ENCODE peak calls at places on chromosomes 12 and 14, in seven cellular contexts. W is LNCaP clone FGC, T is tibial nerve, D is spleen, S is foreskin fibroblast, N is gastrocnemius medialis, K is AG04450. R is an unnamed sample.

GRCh38 chr14:31025335-31026075 is at the start of gene AP4S1:
- DNase-seq in W (no peak), T (no peak), D (peak), S (peak), N (peak), K (no peak), R (peak)

GRCh38 chr14:58966991-58967390 is 221.5 kb upstream of the DAAM1 start:
- DNase-seq in W (no peak), T (no peak), D (no peak), S (no peak), N (no peak), K (no peak), R (no peak)

GRCh38 chr14:63454863-63455622 is 88.1 kb downstream of the PPP2R5E start:
- DNase-seq in W (no peak), T (no peak), D (no peak), S (peak), N (no peak), K (no peak), R (no peak)

GRCh38 chr14:104201063-104201462 is 62.7 kb downstream of the KIF26A start:
- DNase-seq in W (no peak), T (no peak), D (no peak), S (no peak), N (no peak), K (no peak), R (no peak)

GRCh38 chr12:34404377-34405285 is 382.3 kb downstream of the ALG10 start:
- DNase-seq in W (no peak), T (peak), D (peak), S (no peak), N (no peak), K (no peak), R (peak)

GRCh38 chr12:119949145-119949544 is 39.9 kb upstream of the BICDL1 start:
- DNase-seq in W (no peak), T (no peak), D (no peak), S (no peak), N (no peak), K (no peak), R (no peak)

GRCh38 chr12:80780746-80781145 is 64.0 kb downstream of the MYF5 start:
- DNase-seq in W (no peak), T (no peak), D (no peak), S (no peak), N (no peak), K (no peak), R (no peak)

GRCh38 chr12:46110220-46110700 is 119.9 kb upstream of the SCAF11 start:
- DNase-seq in W (no peak), T (no peak), D (no peak), S (no peak), N (no peak), K (no peak), R (no peak)

GRCh38 chr12:40105265-40105514 is 691 bp downstream of the SLC2A13 start:
- DNase-seq in W (no peak), T (no peak), D (peak), S (peak), N (no peak), K (no peak), R (no peak)

GRCh38 chr14:57068511-57068910 is 200.2 kb downstream of the EXOC5 start:
- DNase-seq in W (no peak), T (no peak), D (no peak), S (no peak), N (no peak), K (no peak), R (no peak)

GRCh38 chr12:45131506-45131905 is 80.6 kb upstream of the DBX2 start:
- DNase-seq in W (no peak), T (no peak), D (no peak), S (no peak), N (no peak), K (no peak), R (no peak)

GRCh38 chr14:96633096-96633495 is 130.9 kb downstream of the PAPOLA start:
- DNase-seq in W (no peak), T (no peak), D (no peak), S (no peak), N (no peak), K (no peak), R (no peak)

GRCh38 chr14:96635850-96636249 is 133.7 kb downstream of the PAPOLA start:
- DNase-seq in W (no peak), T (no peak), D (no peak), S (no peak), N (no peak), K (no peak), R (peak)

GRCh38 chr14:96632363-96632758 is 130.2 kb downstream of the PAPOLA start:
- DNase-seq in W (no peak), T (no peak), D (no peak), S (no peak), N (no peak), K (no peak), R (no peak)

GRCh38 chr14:96634481-96634880 is 132.3 kb downstream of the PAPOLA start:
- DNase-seq in W (no peak), T (no peak), D (no peak), S (no peak), N (no peak), K (no peak), R (no peak)

GRCh38 chr14:96634896-96635295 is 132.7 kb downstream of the PAPOLA start:
- DNase-seq in W (no peak), T (no peak), D (no peak), S (no peak), N (no peak), K (no peak), R (no peak)
- H3K4me3 ChIP-seq in W (no peak), T (no peak), D (no peak), S (no peak), N (no peak), K (no peak), R (no peak)

GRCh38 chr12:100820314-100820713 is 25.7 kb downstream of the ANO4 start:
- DNase-seq in W (no peak), T (no peak), D (no peak), S (no peak), N (no peak), K (no peak), R (no peak)
- H3K4me3 ChIP-seq in W (no peak), T (no peak), D (no peak), S (no peak), N (no peak), K (no peak), R (no peak)

GRCh38 chr12:92142251-92142896 is 3.3 kb downstream of the BTG1 start:
- DNase-seq in W (no peak), T (no peak), D (no peak), S (no peak), N (no peak), K (no peak), R (no peak)

GRCh38 chr12:92140919-92141536 is 4.6 kb downstream of the BTG1 start:
- DNase-seq in W (no peak), T (no peak), D (no peak), S (peak), N (no peak), K (no peak), R (no peak)

GRCh38 chr12:92143280-92143679 is 2.4 kb downstream of the BTG1 start:
- DNase-seq in W (no peak), T (no peak), D (no peak), S (no peak), N (no peak), K (no peak), R (no peak)

GRCh38 chr12:92139634-92140555 is 5.8 kb downstream of the BTG1 start:
- DNase-seq in W (no peak), T (no peak), D (no peak), S (peak), N (no peak), K (no peak), R (no peak)

GRCh38 chr12:92141585-92142244 is 3.9 kb downstream of the BTG1 start:
- DNase-seq in W (no peak), T (no peak), D (no peak), S (peak), N (no peak), K (no peak), R (no peak)
- H3K4me3 ChIP-seq in W (peak), T (peak), D (peak), S (peak), N (peak), K (peak), R (peak)

GRCh38 chr14:52553002-52553670 is 500 bp downstream of the GPR137C start:
- DNase-seq in W (no peak), T (no peak), D (peak), S (peak), N (no peak), K (no peak), R (peak)

GRCh38 chr14:52550661-52551060 is 1.6 kb downstream of the TXNDC16 start:
- DNase-seq in W (no peak), T (no peak), D (no peak), S (no peak), N (no peak), K (no peak), R (no peak)

GRCh38 chr14:52551696-52552062 is 626 bp downstream of the TXNDC16 start:
- DNase-seq in W (no peak), T (no peak), D (no peak), S (peak), N (no peak), K (no peak), R (no peak)

GRCh38 chr14:52552063-52552988 is at the start of the genes GPR137C and TXNDC16:
- DNase-seq in W (peak), T (peak), D (peak), S (peak), N (peak), K (peak), R (peak)

GRCh38 chr14:52551205-52551604 is 1.1 kb downstream of the TXNDC16 start:
- DNase-seq in W (no peak), T (no peak), D (no peak), S (no peak), N (no peak), K (no peak), R (no peak)
- H3K4me3 ChIP-seq in W (peak), T (peak), D (peak), S (peak), N (peak), K (no peak), R (no peak)

DNA sequence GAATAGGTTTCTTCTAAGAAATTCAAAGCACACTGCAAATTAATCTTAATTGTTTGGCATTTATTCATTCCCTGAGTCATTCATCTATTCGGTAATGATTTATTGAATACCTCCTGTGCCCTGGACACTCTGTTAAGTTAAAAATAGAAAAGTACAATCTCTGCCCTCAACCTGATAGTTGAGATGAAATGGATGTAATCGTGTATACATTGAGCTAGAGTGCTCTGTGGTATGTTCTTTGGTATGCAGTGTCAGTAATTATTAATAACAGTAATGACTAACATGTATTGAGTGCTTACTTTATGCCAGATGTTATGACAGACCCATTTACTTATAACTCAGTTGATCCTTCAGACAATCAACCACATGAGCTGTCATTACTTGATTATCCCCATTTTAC is 47.6 kb downstream of the UTP20 start:
- DNase-seq in W (no peak), T (no peak), D (no peak), S (no peak), N (no peak), K (no peak), R (no peak)
- H3K4me3 ChIP-seq in W (no peak), T (no peak), D (no peak), S (no peak), N (no peak), K (no peak), R (no peak)

DNA sequence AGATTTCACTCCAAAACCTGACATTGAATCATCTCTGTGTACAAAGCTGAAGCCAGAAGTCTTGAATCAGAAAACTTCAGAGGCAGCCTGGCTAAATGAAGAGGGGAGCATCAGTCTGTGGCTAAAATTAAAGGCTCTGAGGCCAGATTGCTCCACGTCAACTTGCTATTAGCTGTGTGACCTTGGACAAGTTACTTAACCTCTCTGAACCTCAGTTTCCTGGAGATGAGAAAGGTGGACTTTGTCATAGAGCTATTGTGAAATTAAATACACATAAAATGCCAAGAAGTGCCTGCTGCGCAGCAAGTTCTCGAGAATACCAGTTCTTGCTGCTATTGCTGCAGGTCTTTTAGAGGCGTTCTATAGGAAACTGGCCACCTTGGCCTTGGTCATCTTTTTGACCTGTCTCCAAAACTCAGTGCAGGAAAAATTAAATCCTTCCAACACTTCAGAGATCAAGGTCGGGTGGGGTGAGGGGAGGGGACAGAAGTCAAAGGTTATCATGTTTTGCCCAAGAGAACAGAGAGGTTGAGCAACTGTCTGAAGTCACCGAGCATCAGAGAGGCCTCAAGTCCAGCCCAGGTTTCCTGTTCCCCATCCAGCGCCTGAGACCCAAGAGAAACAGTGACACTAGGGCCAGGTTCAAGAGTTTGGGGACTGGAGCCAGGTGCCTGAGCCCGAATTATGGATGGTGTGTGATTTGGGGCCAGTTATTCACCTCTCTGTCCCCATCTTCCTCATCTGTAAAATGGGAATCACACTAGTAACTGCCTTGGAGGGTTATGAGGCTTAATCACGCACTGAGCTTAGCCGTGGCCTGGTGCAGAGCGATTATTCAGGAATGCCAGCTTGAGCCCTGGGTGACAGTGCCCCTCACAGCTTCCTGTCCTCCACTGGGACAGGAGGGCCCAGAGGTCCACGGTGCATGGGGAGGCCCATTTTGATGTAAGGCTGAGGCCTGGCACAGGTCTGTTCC is 1.1 kb downstream of the SERPINA1 start:
- DNase-seq in W (no peak), T (no peak), D (no peak), S (no peak), N (no peak), K (no peak), R (no peak)
- H3K4me3 ChIP-seq in W (no peak), T (no peak), D (no peak), S (no peak), N (no peak), K (no peak), R (no peak)

GRCh38 chr14:22489957-22490950 is 98.8 kb downstream of the DAD1 start:
- DNase-seq in W (no peak), T (no peak), D (no peak), S (no peak), N (no peak), K (no peak), R (no peak)
- H3K4me3 ChIP-seq in W (no peak), T (no peak), D (no peak), S (no peak), N (no peak), K (no peak), R (no peak)

GRCh38 chr14:70812124-70812818 is 3.0 kb upstream of the MAP3K9 start:
- DNase-seq in W (no peak), T (no peak), D (no peak), S (no peak), N (no peak), K (no peak), R (no peak)

GRCh38 chr14:70811578-70811977 is 2.3 kb upstream of the MAP3K9 start:
- DNase-seq in W (no peak), T (no peak), D (no peak), S (no peak), N (no peak), K (no peak), R (no peak)

GRCh38 chr14:70809238-70810214 is at the start of gene MAP3K9:
- DNase-seq in W (peak), T (no peak), D (peak), S (peak), N (peak), K (no peak), R (peak)

GRCh38 chr14:70811065-70811464 is 1.8 kb upstream of the MAP3K9 start:
- DNase-seq in W (no peak), T (no peak), D (no peak), S (peak), N (no peak), K (no peak), R (no peak)

DNA sequence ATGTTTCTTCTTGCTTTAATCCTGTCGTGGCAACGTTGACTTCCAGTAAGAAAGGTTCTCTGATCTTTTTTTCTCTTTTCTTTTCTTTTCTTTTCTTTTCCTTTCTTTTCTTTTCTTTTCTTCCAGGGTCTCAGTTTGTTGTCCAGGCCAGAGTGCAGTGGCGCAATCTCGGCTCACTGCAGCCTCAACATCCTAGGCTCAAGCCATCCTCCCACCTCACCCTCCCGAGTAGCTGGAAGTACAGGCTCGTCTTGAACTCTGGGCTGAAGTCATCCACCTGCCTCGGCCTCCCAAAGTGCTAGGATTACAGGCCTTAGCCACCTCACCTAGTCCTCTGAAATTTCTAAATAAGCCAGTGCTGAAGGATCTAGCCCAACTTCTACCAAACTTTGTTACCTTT is 1.3 kb upstream of the MAP3K9 start:
- DNase-seq in W (no peak), T (no peak), D (no peak), S (no peak), N (no peak), K (no peak), R (no peak)
- H3K4me3 ChIP-seq in W (peak), T (no peak), D (no peak), S (no peak), N (no peak), K (no peak), R (no peak)

DNA sequence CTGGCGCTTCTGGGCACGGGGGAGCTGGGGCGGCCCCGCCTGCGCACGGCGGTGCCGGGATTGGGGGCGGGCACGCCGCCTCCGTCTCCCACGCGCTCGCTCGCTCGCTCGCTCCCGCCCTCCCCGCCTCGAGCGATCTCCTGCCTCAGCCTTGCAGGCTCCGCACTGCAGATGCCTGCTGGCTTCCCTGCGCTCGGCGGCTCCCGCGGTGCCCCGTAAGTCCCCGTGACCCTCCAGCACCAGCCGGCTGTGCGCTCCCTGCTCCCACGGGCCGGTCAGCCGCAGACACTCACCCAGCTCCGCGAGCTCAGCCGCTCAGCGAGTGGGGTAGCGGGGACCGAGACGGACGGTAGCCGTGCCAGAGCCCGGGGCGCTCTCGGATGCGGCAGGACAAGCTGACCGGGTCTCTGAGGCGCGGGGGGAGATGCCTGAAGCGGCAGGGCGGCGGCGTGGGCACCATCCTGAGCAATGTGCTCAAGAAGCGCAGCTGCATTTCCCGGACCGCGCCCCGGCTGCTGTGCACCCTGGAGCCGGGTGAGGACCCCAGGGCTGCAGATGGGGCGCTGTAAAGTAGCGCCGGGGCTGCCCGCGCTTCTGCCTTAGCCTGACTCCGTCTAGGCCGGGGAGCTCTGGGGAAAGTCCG is at the start of gene TBC1D30:
- DNase-seq in W (no peak), T (no peak), D (no peak), S (peak), N (no peak), K (no peak), R (no peak)
- H3K4me3 ChIP-seq in W (no peak), T (peak), D (peak), S (peak), N (peak), K (peak), R (peak)

GRCh38 chr14:34013714-34014055 is 62.8 kb upstream of the EGLN3 start:
- DNase-seq in W (no peak), T (no peak), D (no peak), S (no peak), N (no peak), K (no peak), R (no peak)
- H3K4me3 ChIP-seq in W (no peak), T (no peak), D (no peak), S (no peak), N (no peak), K (no peak), R (no peak)